ENCODE peak calls at places on chromosomes 2 and 18, in ten cellular contexts. One of them, this sample, is unnamed.

GRCh38 chr2:163658556-163658955 is 77.3 kb downstream of the FIGN start:
- DNase-seq in cardiac fibroblast: no peak
- DNase-seq in spleen: no peak
- DNase-seq in K562: no peak
- DNase-seq in astrocyte of the cerebellum: no peak
- DNase-seq in astrocyte of the spinal cord: no peak
- DNase-seq in AG10803: no peak
- DNase-seq in psoas muscle: no peak
- DNase-seq in mesendoderm: peak
- DNase-seq in foreskin fibroblast: no peak
- DNase-seq in this sample: no peak

GRCh38 chr2:217897091-217897715 is 105.6 kb downstream of the TNS1 start:
- DNase-seq in AG10803: no peak
- DNase-seq in K562: no peak
- DNase-seq in spleen: no peak
- DNase-seq in cardiac fibroblast: no peak
- DNase-seq in mesendoderm: no peak
- DNase-seq in psoas muscle: peak
- DNase-seq in astrocyte of the spinal cord: no peak
- DNase-seq in foreskin fibroblast: no peak
- DNase-seq in astrocyte of the cerebellum: no peak
- DNase-seq in this sample: no peak

GRCh38 chr18:75915941-75916640 is 488.6 kb upstream of the SMIM21 start:
- DNase-seq in mesendoderm: peak
- DNase-seq in astrocyte of the spinal cord: no peak
- DNase-seq in AG10803: peak
- DNase-seq in spleen: peak
- DNase-seq in psoas muscle: no peak
- DNase-seq in foreskin fibroblast: no peak
- DNase-seq in cardiac fibroblast: no peak
- DNase-seq in K562: no peak
- DNase-seq in astrocyte of the cerebellum: no peak
- DNase-seq in this sample: no peak

GRCh38 chr2:18345848-18346247 is 214.6 kb downstream of the RDH14 start:
- DNase-seq in astrocyte of the cerebellum: no peak
- DNase-seq in foreskin fibroblast: no peak
- DNase-seq in mesendoderm: no peak
- DNase-seq in cardiac fibroblast: peak
- DNase-seq in K562: no peak
- DNase-seq in AG10803: peak
- DNase-seq in psoas muscle: no peak
- DNase-seq in spleen: no peak
- DNase-seq in astrocyte of the spinal cord: peak
- DNase-seq in this sample: no peak

GRCh38 chr18:45287531-45287930 is 327.7 kb upstream of the SLC14A2 start:
- DNase-seq in K562: no peak
- DNase-seq in astrocyte of the cerebellum: no peak
- DNase-seq in mesendoderm: no peak
- DNase-seq in psoas muscle: no peak
- DNase-seq in AG10803: no peak
- DNase-seq in spleen: no peak
- DNase-seq in cardiac fibroblast: no peak
- DNase-seq in astrocyte of the spinal cord: no peak
- DNase-seq in foreskin fibroblast: no peak
- DNase-seq in this sample: no peak

GRCh38 chr2:162768646-162769045 is 69.9 kb downstream of the KCNH7 start:
- DNase-seq in K562: no peak
- DNase-seq in psoas muscle: no peak
- DNase-seq in foreskin fibroblast: no peak
- DNase-seq in astrocyte of the spinal cord: peak
- DNase-seq in cardiac fibroblast: no peak
- DNase-seq in AG10803: no peak
- DNase-seq in mesendoderm: peak
- DNase-seq in spleen: no peak
- DNase-seq in astrocyte of the cerebellum: peak
- DNase-seq in this sample: no peak

GRCh38 chr2:107932483-107932882 is 53.8 kb upstream of the SLC5A7 start:
- DNase-seq in mesendoderm: no peak
- DNase-seq in psoas muscle: no peak
- DNase-seq in spleen: no peak
- DNase-seq in astrocyte of the spinal cord: peak
- DNase-seq in astrocyte of the cerebellum: no peak
- DNase-seq in foreskin fibroblast: no peak
- DNase-seq in AG10803: no peak
- DNase-seq in cardiac fibroblast: peak
- DNase-seq in K562: no peak
- DNase-seq in this sample: peak

GRCh38 chr18:41721103-41721502 is 233.9 kb upstream of the PIK3C3 start:
- DNase-seq in K562: no peak
- DNase-seq in astrocyte of the spinal cord: no peak
- DNase-seq in mesendoderm: peak
- DNase-seq in astrocyte of the cerebellum: no peak
- DNase-seq in AG10803: no peak
- DNase-seq in foreskin fibroblast: no peak
- DNase-seq in cardiac fibroblast: no peak
- DNase-seq in spleen: no peak
- DNase-seq in psoas muscle: no peak
- DNase-seq in this sample: no peak

GRCh38 chr2:28341208-28341891 is 51.3 kb upstream of the FOSL2 start:
- DNase-seq in astrocyte of the cerebellum: no peak
- DNase-seq in AG10803: peak
- DNase-seq in mesendoderm: no peak
- DNase-seq in astrocyte of the spinal cord: no peak
- DNase-seq in cardiac fibroblast: no peak
- DNase-seq in spleen: peak
- DNase-seq in K562: no peak
- DNase-seq in psoas muscle: peak
- DNase-seq in foreskin fibroblast: peak
- DNase-seq in this sample: no peak

GRCh38 chr2:28224648-28225471 is 167.8 kb upstream of the FOSL2 start:
- DNase-seq in AG10803: peak
- DNase-seq in cardiac fibroblast: peak
- DNase-seq in psoas muscle: no peak
- DNase-seq in astrocyte of the spinal cord: peak
- DNase-seq in mesendoderm: no peak
- DNase-seq in astrocyte of the cerebellum: peak
- DNase-seq in foreskin fibroblast: peak
- DNase-seq in K562: no peak
- DNase-seq in spleen: no peak
- DNase-seq in this sample: peak

GRCh38 chr2:191892391-191892790 is 45.5 kb upstream of the CAVIN2 start:
- DNase-seq in K562: no peak
- DNase-seq in astrocyte of the cerebellum: no peak
- DNase-seq in foreskin fibroblast: peak
- DNase-seq in spleen: no peak
- DNase-seq in mesendoderm: no peak
- DNase-seq in AG10803: peak
- DNase-seq in psoas muscle: no peak
- DNase-seq in astrocyte of the spinal cord: peak
- DNase-seq in cardiac fibroblast: peak
- DNase-seq in this sample: peak

GRCh38 chr2:210515911-210516310 is 39.4 kb upstream of the LANCL1 start:
- DNase-seq in astrocyte of the cerebellum: no peak
- DNase-seq in foreskin fibroblast: no peak
- DNase-seq in K562: no peak
- DNase-seq in psoas muscle: no peak
- DNase-seq in astrocyte of the spinal cord: no peak
- DNase-seq in cardiac fibroblast: no peak
- DNase-seq in spleen: no peak
- DNase-seq in AG10803: no peak
- DNase-seq in mesendoderm: no peak
- DNase-seq in this sample: no peak

GRCh38 chr2:138121769-138122661 is 157.7 kb downstream of the HNMT start:
- DNase-seq in astrocyte of the cerebellum: no peak
- DNase-seq in spleen: no peak
- DNase-seq in cardiac fibroblast: no peak
- DNase-seq in foreskin fibroblast: no peak
- DNase-seq in AG10803: no peak
- DNase-seq in mesendoderm: peak
- DNase-seq in psoas muscle: no peak
- DNase-seq in K562: peak
- DNase-seq in astrocyte of the spinal cord: no peak
- DNase-seq in this sample: no peak

GRCh38 chr2:165698621-165698946 is 95.5 kb downstream of the GALNT3 start:
- DNase-seq in psoas muscle: no peak
- DNase-seq in K562: peak
- DNase-seq in foreskin fibroblast: peak
- DNase-seq in mesendoderm: peak
- DNase-seq in cardiac fibroblast: peak
- DNase-seq in AG10803: peak
- DNase-seq in spleen: no peak
- DNase-seq in astrocyte of the spinal cord: peak
- DNase-seq in astrocyte of the cerebellum: peak
- DNase-seq in this sample: no peak

GRCh38 chr2:5730386-5730785 is 38.2 kb downstream of the SOX11 start:
- DNase-seq in foreskin fibroblast: no peak
- DNase-seq in cardiac fibroblast: no peak
- DNase-seq in AG10803: no peak
- DNase-seq in astrocyte of the spinal cord: no peak
- DNase-seq in astrocyte of the cerebellum: no peak
- DNase-seq in psoas muscle: no peak
- DNase-seq in spleen: no peak
- DNase-seq in mesendoderm: peak
- DNase-seq in K562: no peak
- DNase-seq in this sample: no peak
- H3K4me3 ChIP-seq in foreskin fibroblast: no peak
- H3K4me3 ChIP-seq in cardiac fibroblast: no peak
- H3K4me3 ChIP-seq in AG10803: no peak
- H3K4me3 ChIP-seq in astrocyte of the spinal cord: no peak
- H3K4me3 ChIP-seq in astrocyte of the cerebellum: no peak
- H3K4me3 ChIP-seq in psoas muscle: no peak
- H3K4me3 ChIP-seq in spleen: no peak
- H3K4me3 ChIP-seq in mesendoderm: no peak
- H3K4me3 ChIP-seq in K562: no peak
- H3K4me3 ChIP-seq in this sample: no peak

GRCh38 chr2:172081248-172082022 is 3.9 kb upstream of the DLX1 start:
- DNase-seq in mesendoderm: peak
- DNase-seq in foreskin fibroblast: no peak
- DNase-seq in psoas muscle: no peak
- DNase-seq in cardiac fibroblast: no peak
- DNase-seq in spleen: no peak
- DNase-seq in K562: no peak
- DNase-seq in AG10803: no peak
- DNase-seq in astrocyte of the cerebellum: no peak
- DNase-seq in astrocyte of the spinal cord: no peak
- DNase-seq in this sample: no peak

GRCh38 chr2:172080641-172081230 is 4.6 kb upstream of the DLX1 start:
- DNase-seq in cardiac fibroblast: no peak
- DNase-seq in astrocyte of the cerebellum: no peak
- DNase-seq in astrocyte of the spinal cord: no peak
- DNase-seq in K562: no peak
- DNase-seq in AG10803: no peak
- DNase-seq in foreskin fibroblast: no peak
- DNase-seq in spleen: no peak
- DNase-seq in mesendoderm: peak
- DNase-seq in psoas muscle: no peak
- DNase-seq in this sample: no peak

GRCh38 chr2:172079416-172079815 is 5.9 kb upstream of the DLX1 start:
- DNase-seq in psoas muscle: no peak
- DNase-seq in astrocyte of the cerebellum: no peak
- DNase-seq in K562: no peak
- DNase-seq in cardiac fibroblast: no peak
- DNase-seq in AG10803: no peak
- DNase-seq in astrocyte of the spinal cord: no peak
- DNase-seq in foreskin fibroblast: no peak
- DNase-seq in spleen: no peak
- DNase-seq in mesendoderm: peak
- DNase-seq in this sample: no peak

GRCh38 chr2:172082105-172082943 is 3.0 kb upstream of the DLX1 start:
- DNase-seq in astrocyte of the cerebellum: no peak
- DNase-seq in AG10803: no peak
- DNase-seq in K562: no peak
- DNase-seq in mesendoderm: peak
- DNase-seq in astrocyte of the spinal cord: no peak
- DNase-seq in psoas muscle: no peak
- DNase-seq in spleen: no peak
- DNase-seq in cardiac fibroblast: no peak
- DNase-seq in foreskin fibroblast: no peak
- DNase-seq in this sample: no peak

DNA sequence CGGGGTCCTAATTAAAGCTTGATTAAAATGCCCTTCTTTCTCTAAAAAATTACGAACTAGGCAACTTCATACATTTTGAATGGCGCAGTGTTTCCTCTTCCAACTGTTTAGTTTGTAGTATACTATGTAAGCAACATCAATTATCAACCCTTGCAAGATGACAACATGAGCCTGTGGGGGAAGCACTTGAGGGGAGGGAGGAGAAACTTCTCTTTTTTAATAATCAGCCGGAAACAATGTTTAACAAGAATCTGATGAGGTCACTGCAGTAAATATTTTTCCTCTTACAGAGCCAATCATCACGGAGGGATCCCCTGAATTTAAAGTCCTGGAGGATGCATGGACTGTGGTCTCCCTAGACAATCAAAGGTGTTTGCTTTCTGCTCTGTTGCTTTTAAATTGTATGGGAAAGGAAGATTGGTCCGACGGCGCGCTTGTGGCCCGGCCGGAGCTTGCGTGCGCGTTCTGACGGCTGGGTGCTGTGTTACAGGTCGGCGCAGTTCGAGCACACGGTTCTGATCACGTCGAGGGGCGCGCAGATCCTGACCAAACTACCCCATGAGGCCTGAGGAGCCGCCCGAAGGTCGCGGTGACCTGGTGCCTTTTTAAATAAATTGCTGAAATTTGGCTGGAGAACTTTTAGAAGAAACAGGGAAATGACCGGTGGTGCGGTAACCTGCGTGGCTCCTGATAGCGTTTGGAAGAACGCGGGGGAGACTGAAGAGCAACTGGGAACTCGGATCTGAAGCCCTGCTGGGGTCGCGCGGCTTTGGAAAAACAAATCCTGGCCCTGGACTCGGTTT is 5.3 kb upstream of the DLX1 start:
- DNase-seq in AG10803: no peak
- DNase-seq in psoas muscle: no peak
- DNase-seq in cardiac fibroblast: no peak
- DNase-seq in mesendoderm: no peak
- DNase-seq in spleen: peak
- DNase-seq in astrocyte of the spinal cord: no peak
- DNase-seq in foreskin fibroblast: no peak
- DNase-seq in K562: no peak
- DNase-seq in astrocyte of the cerebellum: no peak
- DNase-seq in this sample: no peak
- H3K4me3 ChIP-seq in AG10803: no peak
- H3K4me3 ChIP-seq in psoas muscle: no peak
- H3K4me3 ChIP-seq in cardiac fibroblast: no peak
- H3K4me3 ChIP-seq in mesendoderm: no peak
- H3K4me3 ChIP-seq in spleen: no peak
- H3K4me3 ChIP-seq in astrocyte of the spinal cord: no peak
- H3K4me3 ChIP-seq in foreskin fibroblast: no peak
- H3K4me3 ChIP-seq in K562: no peak
- H3K4me3 ChIP-seq in astrocyte of the cerebellum: no peak
- H3K4me3 ChIP-seq in this sample: no peak

GRCh38 chr2:10722252-10722825 is 909 bp downstream of the ATP6V1C2 start:
- DNase-seq in mesendoderm: no peak
- DNase-seq in psoas muscle: no peak
- DNase-seq in foreskin fibroblast: no peak
- DNase-seq in astrocyte of the cerebellum: no peak
- DNase-seq in astrocyte of the spinal cord: no peak
- DNase-seq in cardiac fibroblast: no peak
- DNase-seq in K562: no peak
- DNase-seq in spleen: no peak
- DNase-seq in AG10803: no peak
- DNase-seq in this sample: no peak
- H3K4me3 ChIP-seq in mesendoderm: no peak
- H3K4me3 ChIP-seq in psoas muscle: peak
- H3K4me3 ChIP-seq in foreskin fibroblast: no peak
- H3K4me3 ChIP-seq in astrocyte of the cerebellum: peak
- H3K4me3 ChIP-seq in astrocyte of the spinal cord: no peak
- H3K4me3 ChIP-seq in cardiac fibroblast: no peak
- H3K4me3 ChIP-seq in K562: no peak
- H3K4me3 ChIP-seq in spleen: peak
- H3K4me3 ChIP-seq in AG10803: no peak
- H3K4me3 ChIP-seq in this sample: no peak

GRCh38 chr2:37326866-37327634 is 2.4 kb upstream of the PRKD3 start:
- DNase-seq in AG10803: no peak
- DNase-seq in psoas muscle: no peak
- DNase-seq in mesendoderm: no peak
- DNase-seq in astrocyte of the spinal cord: no peak
- DNase-seq in K562: no peak
- DNase-seq in foreskin fibroblast: no peak
- DNase-seq in astrocyte of the cerebellum: no peak
- DNase-seq in spleen: no peak
- DNase-seq in cardiac fibroblast: peak
- DNase-seq in this sample: no peak
- H3K4me3 ChIP-seq in AG10803: peak
- H3K4me3 ChIP-seq in psoas muscle: peak
- H3K4me3 ChIP-seq in mesendoderm: no peak
- H3K4me3 ChIP-seq in astrocyte of the spinal cord: no peak
- H3K4me3 ChIP-seq in K562: no peak
- H3K4me3 ChIP-seq in foreskin fibroblast: peak
- H3K4me3 ChIP-seq in astrocyte of the cerebellum: no peak
- H3K4me3 ChIP-seq in spleen: no peak
- H3K4me3 ChIP-seq in cardiac fibroblast: no peak
- H3K4me3 ChIP-seq in this sample: no peak